ENCODE peak calls at places on chromosomes 4 and X, in seven cellular contexts. One of them, this sample, is unnamed.

GRCh38 chr4:125780159-125780558 is 465.4 kb downstream of the FAT4 start:
- DNase-seq in stomach: no peak
- DNase-seq in breast epithelium: no peak
- DNase-seq in K562: no peak
- DNase-seq in Panc1: no peak
- DNase-seq in vagina: no peak
- DNase-seq in suprapubic skin: no peak
- DNase-seq in this sample: no peak

GRCh38 chr4:143581331-143581961 is 67.9 kb downstream of the SMARCA5 start:
- DNase-seq in stomach: no peak
- DNase-seq in breast epithelium: no peak
- DNase-seq in K562: no peak
- DNase-seq in Panc1: no peak
- DNase-seq in vagina: no peak
- DNase-seq in suprapubic skin: no peak
- DNase-seq in this sample: no peak

GRCh38 chr4:89099034-89099433 is 12.3 kb upstream of the TIGD2 start:
- DNase-seq in stomach: no peak
- DNase-seq in breast epithelium: no peak
- DNase-seq in K562: no peak
- DNase-seq in Panc1: no peak
- DNase-seq in vagina: no peak
- DNase-seq in suprapubic skin: no peak
- DNase-seq in this sample: no peak

GRCh38 chr4:138035781-138036258 is 206.3 kb downstream of the SLC7A11 start:
- DNase-seq in stomach: no peak
- DNase-seq in breast epithelium: no peak
- DNase-seq in K562: peak
- DNase-seq in Panc1: no peak
- DNase-seq in vagina: no peak
- DNase-seq in suprapubic skin: no peak
- DNase-seq in this sample: no peak

GRCh38 chr4:89904524-89904923 is 9.9 kb downstream of the MMRN1 start:
- DNase-seq in stomach: no peak
- DNase-seq in breast epithelium: no peak
- DNase-seq in K562: no peak
- DNase-seq in Panc1: no peak
- DNase-seq in vagina: no peak
- DNase-seq in suprapubic skin: no peak
- DNase-seq in this sample: no peak

GRCh38 chr4:130165381-130165780 is 1069.4 kb downstream of the C4orf33 start:
- DNase-seq in stomach: no peak
- DNase-seq in breast epithelium: no peak
- DNase-seq in K562: no peak
- DNase-seq in Panc1: no peak
- DNase-seq in vagina: no peak
- DNase-seq in suprapubic skin: no peak
- DNase-seq in this sample: no peak

GRCh38 chrX:71181558-71181909 is 36.9 kb downstream of the NLGN3 start:
- DNase-seq in stomach: no peak
- DNase-seq in breast epithelium: no peak
- DNase-seq in K562: peak
- DNase-seq in Panc1: no peak
- DNase-seq in vagina: no peak
- DNase-seq in suprapubic skin: no peak
- DNase-seq in this sample: no peak

GRCh38 chrX:114905251-114905650 is 112.2 kb downstream of the IL13RA2 start:
- DNase-seq in stomach: no peak
- DNase-seq in breast epithelium: no peak
- DNase-seq in K562: no peak
- DNase-seq in Panc1: no peak
- DNase-seq in vagina: no peak
- DNase-seq in suprapubic skin: no peak
- DNase-seq in this sample: no peak

GRCh38 chrX:24954732-24955131 is 61.0 kb downstream of the ARX start:
- DNase-seq in stomach: no peak
- DNase-seq in breast epithelium: no peak
- DNase-seq in K562: no peak
- DNase-seq in Panc1: no peak
- DNase-seq in vagina: no peak
- DNase-seq in suprapubic skin: no peak
- DNase-seq in this sample: no peak

GRCh38 chr4:159105063-159105414 is 2.2 kb downstream of the RAPGEF2 start:
- DNase-seq in stomach: no peak
- DNase-seq in breast epithelium: no peak
- DNase-seq in K562: no peak
- DNase-seq in Panc1: no peak
- DNase-seq in vagina: no peak
- DNase-seq in suprapubic skin: no peak
- DNase-seq in this sample: no peak

GRCh38 chr4:156437666-156438065 is 484.0 kb upstream of the CTSO start:
- DNase-seq in stomach: no peak
- DNase-seq in breast epithelium: no peak
- DNase-seq in K562: no peak
- DNase-seq in Panc1: no peak
- DNase-seq in vagina: no peak
- DNase-seq in suprapubic skin: no peak
- DNase-seq in this sample: no peak
- TF ChIP-seq POLR2AphosphoS5 in stomach: no peak
- TF ChIP-seq POLR2AphosphoS5 in breast epithelium: no peak
- TF ChIP-seq POLR2AphosphoS5 in K562: no peak
- TF ChIP-seq POLR2AphosphoS5 in Panc1: no peak
- TF ChIP-seq POLR2AphosphoS5 in vagina: no peak
- TF ChIP-seq POLR2AphosphoS5 in suprapubic skin: no peak
- TF ChIP-seq POLR2AphosphoS5 in this sample: no peak

GRCh38 chr4:2745516-2745915 is 10.6 kb downstream of the TNIP2 start:
- DNase-seq in stomach: no peak
- DNase-seq in breast epithelium: no peak
- DNase-seq in K562: no peak
- DNase-seq in Panc1: no peak
- DNase-seq in vagina: no peak
- DNase-seq in suprapubic skin: no peak
- DNase-seq in this sample: no peak

GRCh38 chr4:2746891-2747695 is 9.0 kb downstream of the TNIP2 start:
- DNase-seq in stomach: no peak
- DNase-seq in breast epithelium: no peak
- DNase-seq in K562: no peak
- DNase-seq in Panc1: no peak
- DNase-seq in vagina: no peak
- DNase-seq in suprapubic skin: no peak
- DNase-seq in this sample: no peak

GRCh38 chr4:2744576-2745270 is 11.4 kb downstream of the TNIP2 start:
- DNase-seq in stomach: no peak
- DNase-seq in breast epithelium: no peak
- DNase-seq in K562: no peak
- DNase-seq in Panc1: no peak
- DNase-seq in vagina: no peak
- DNase-seq in suprapubic skin: no peak
- DNase-seq in this sample: no peak

GRCh38 chr4:2743518-2744445 is 12.4 kb downstream of the TNIP2 start:
- DNase-seq in stomach: peak
- DNase-seq in breast epithelium: no peak
- DNase-seq in K562: no peak
- DNase-seq in Panc1: no peak
- DNase-seq in vagina: no peak
- DNase-seq in suprapubic skin: peak
- DNase-seq in this sample: no peak

DNA sequence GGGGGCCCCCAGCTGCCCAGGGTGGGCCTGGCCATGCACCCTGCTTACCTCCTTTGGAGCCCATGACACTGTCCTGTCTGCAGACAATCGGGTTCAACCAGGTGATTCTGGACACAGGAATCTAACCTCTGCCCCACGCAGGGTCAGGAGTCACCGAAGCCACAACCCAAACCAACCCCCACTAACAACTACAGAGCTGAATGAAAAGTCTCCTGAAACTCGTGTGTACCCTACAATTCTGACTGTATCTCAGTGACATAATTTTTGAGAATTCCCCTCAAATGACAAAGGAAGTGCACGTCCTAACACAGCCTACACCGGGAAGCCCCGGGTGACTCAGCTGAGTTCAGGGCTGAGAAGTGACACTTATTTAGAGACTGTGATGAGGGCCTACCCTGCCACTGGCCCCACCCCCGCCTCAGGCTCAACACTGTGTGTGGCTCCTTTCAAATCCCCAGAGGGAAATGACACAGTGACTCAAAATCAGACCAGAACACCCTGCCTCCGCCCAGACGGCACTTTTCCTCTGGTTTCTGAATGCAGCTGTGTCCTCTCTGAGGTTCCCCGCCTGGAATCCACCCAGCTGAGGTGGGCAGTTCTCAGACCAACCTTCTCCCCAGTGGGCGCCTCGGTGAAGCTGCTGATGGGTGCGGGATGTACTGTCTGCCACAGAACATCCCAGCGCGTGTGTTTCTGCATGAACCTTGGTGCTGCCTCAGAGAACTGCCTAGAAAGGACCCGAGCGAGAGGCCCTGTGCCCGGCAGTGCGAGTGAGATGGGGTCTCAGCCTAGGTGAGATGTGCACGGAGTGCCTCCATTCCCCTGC is 9.9 kb downstream of the TNIP2 start:
- DNase-seq in stomach: peak
- DNase-seq in breast epithelium: no peak
- DNase-seq in K562: no peak
- DNase-seq in Panc1: no peak
- DNase-seq in vagina: no peak
- DNase-seq in suprapubic skin: no peak
- DNase-seq in this sample: no peak
- TF ChIP-seq POLR2AphosphoS5 in stomach: no peak
- TF ChIP-seq POLR2AphosphoS5 in breast epithelium: no peak
- TF ChIP-seq POLR2AphosphoS5 in K562: no peak
- TF ChIP-seq POLR2AphosphoS5 in Panc1: no peak
- TF ChIP-seq POLR2AphosphoS5 in vagina: no peak
- TF ChIP-seq POLR2AphosphoS5 in suprapubic skin: no peak
- TF ChIP-seq POLR2AphosphoS5 in this sample: no peak

DNA sequence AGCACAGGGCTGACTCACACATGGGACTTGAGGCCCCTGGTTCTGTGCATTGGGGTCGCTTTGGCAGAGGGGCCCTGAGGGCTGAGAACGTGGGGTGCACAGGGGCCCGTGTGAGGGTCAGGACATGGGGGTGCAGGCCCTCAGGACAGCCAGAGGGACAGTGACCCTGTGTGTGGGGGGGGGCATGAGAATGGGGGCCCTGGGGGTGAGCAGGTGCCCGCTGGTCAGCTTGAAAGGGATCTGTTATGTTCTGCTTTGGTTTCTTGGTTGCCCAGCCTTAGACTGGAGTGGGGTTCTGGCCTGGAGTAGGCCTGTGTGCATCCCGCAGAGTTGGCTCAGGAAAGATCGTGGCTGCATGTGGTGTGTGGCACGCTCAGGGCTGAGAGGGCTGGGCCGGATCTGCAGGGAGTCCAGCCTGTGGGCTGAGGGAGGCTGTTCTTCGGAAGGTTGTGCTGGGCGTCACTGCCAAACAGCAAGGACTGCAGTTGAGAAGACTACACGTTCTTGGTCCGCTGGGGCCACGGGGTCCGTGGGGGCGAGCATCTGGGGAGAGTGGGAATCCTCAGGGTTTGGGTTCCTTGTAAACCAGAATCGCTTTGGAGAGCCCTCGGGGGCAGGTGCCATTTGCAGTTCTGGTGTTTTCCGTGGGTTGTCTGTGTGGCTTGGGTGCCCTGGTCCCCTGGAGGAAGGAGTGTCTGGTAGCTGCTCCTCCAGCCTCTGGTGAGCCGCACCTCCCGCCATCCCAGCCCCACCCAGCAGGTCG is 15.2 kb upstream of the UVSSA start:
- DNase-seq in stomach: no peak
- DNase-seq in breast epithelium: no peak
- DNase-seq in K562: no peak
- DNase-seq in Panc1: no peak
- DNase-seq in vagina: no peak
- DNase-seq in suprapubic skin: peak
- DNase-seq in this sample: no peak
- TF ChIP-seq POLR2AphosphoS5 in stomach: no peak
- TF ChIP-seq POLR2AphosphoS5 in breast epithelium: no peak
- TF ChIP-seq POLR2AphosphoS5 in K562: no peak
- TF ChIP-seq POLR2AphosphoS5 in Panc1: no peak
- TF ChIP-seq POLR2AphosphoS5 in vagina: no peak
- TF ChIP-seq POLR2AphosphoS5 in suprapubic skin: no peak
- TF ChIP-seq POLR2AphosphoS5 in this sample: no peak

DNA sequence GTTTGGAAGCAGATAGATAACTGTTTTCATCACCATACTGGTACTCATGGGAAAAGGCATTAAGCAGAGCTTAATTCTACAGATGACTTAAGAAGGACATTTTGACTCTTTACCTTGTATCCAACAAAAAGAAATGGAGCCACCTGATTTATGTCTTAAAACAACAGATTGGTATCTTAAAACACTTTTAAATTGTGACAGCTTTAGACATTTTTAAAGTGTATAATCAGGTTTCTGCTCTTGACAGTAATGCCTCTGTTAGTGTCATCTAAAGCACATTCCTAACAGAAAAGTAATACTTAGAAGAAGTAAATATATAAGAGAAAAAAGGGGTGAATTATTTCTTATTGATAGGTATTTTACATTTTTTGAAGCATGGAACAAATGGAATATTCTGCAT is 55.9 kb downstream of the SPATA4 start:
- DNase-seq in stomach: no peak
- DNase-seq in breast epithelium: no peak
- DNase-seq in K562: no peak
- DNase-seq in Panc1: no peak
- DNase-seq in vagina: no peak
- DNase-seq in suprapubic skin: no peak
- DNase-seq in this sample: no peak
- TF ChIP-seq POLR2AphosphoS5 in stomach: no peak
- TF ChIP-seq POLR2AphosphoS5 in breast epithelium: no peak
- TF ChIP-seq POLR2AphosphoS5 in K562: no peak
- TF ChIP-seq POLR2AphosphoS5 in Panc1: no peak
- TF ChIP-seq POLR2AphosphoS5 in vagina: no peak
- TF ChIP-seq POLR2AphosphoS5 in suprapubic skin: no peak
- TF ChIP-seq POLR2AphosphoS5 in this sample: no peak